ENCODE peak calls at places on chromosome X, in seven cellular contexts. One of them, this sample, is unnamed. For H3K27me3, the result is how much of the 10 kb centered on the place peaks cover.

GRCh38 chrX:2360731-2361130 is 140.0 kb downstream of the DHRSX start:
- DNase-seq in psoas muscle: no peak
- DNase-seq in right lobe of liver: no peak
- DNase-seq in brain microvascular endothelial cell: peak
- DNase-seq in RWPE2: no peak
- DNase-seq in IMR-90: no peak
- DNase-seq in A673: no peak
- DNase-seq in this sample: no peak

GRCh38 chrX:140526138-140526537 is 21.3 kb upstream of the SOX3 start:
- DNase-seq in IMR-90: peak
- DNase-seq in brain microvascular endothelial cell: no peak
- DNase-seq in right lobe of liver: no peak
- DNase-seq in A673: no peak
- DNase-seq in psoas muscle: no peak
- DNase-seq in RWPE2: no peak
- DNase-seq in this sample: no peak

GRCh38 chrX:106862972-106863688 is 40.0 kb downstream of the RIPPLY1 start:
- DNase-seq in IMR-90: peak
- DNase-seq in right lobe of liver: peak
- DNase-seq in A673: peak
- DNase-seq in psoas muscle: no peak
- DNase-seq in brain microvascular endothelial cell: peak
- DNase-seq in RWPE2: no peak
- DNase-seq in this sample: no peak

GRCh38 chrX:132638313-132638712 is 149.5 kb upstream of the MBNL3 start:
- DNase-seq in RWPE2: no peak
- DNase-seq in A673: no peak
- DNase-seq in IMR-90: no peak
- DNase-seq in right lobe of liver: no peak
- DNase-seq in brain microvascular endothelial cell: no peak
- DNase-seq in psoas muscle: no peak
- DNase-seq in this sample: no peak

GRCh38 chrX:102154900-102155805 is 624 bp downstream of the BEX5 start:
- DNase-seq in brain microvascular endothelial cell: no peak
- DNase-seq in right lobe of liver: no peak
- DNase-seq in A673: no peak
- DNase-seq in IMR-90: no peak
- DNase-seq in psoas muscle: no peak
- DNase-seq in RWPE2: no peak
- DNase-seq in this sample: no peak

GRCh38 chrX:136171420-136171819 is 24.1 kb downstream of the FHL1 start:
- DNase-seq in brain microvascular endothelial cell: no peak
- DNase-seq in A673: no peak
- DNase-seq in right lobe of liver: no peak
- DNase-seq in psoas muscle: no peak
- DNase-seq in RWPE2: no peak
- DNase-seq in IMR-90: no peak
- DNase-seq in this sample: no peak

GRCh38 chrX:17242470-17242869 is 132.5 kb upstream of the NHS start:
- DNase-seq in right lobe of liver: no peak
- DNase-seq in psoas muscle: no peak
- DNase-seq in A673: peak
- DNase-seq in IMR-90: peak
- DNase-seq in brain microvascular endothelial cell: peak
- DNase-seq in RWPE2: no peak
- DNase-seq in this sample: peak

GRCh38 chrX:68685722-68686683 is 38.5 kb downstream of the STARD8 start:
- DNase-seq in right lobe of liver: peak
- DNase-seq in brain microvascular endothelial cell: peak
- DNase-seq in A673: peak
- DNase-seq in RWPE2: no peak
- DNase-seq in psoas muscle: peak
- DNase-seq in IMR-90: peak
- DNase-seq in this sample: peak

GRCh38 chrX:153724252-153725038 is at the start of the genes ABCD1 and BCAP31:
- DNase-seq in A673: peak
- DNase-seq in IMR-90: peak
- DNase-seq in RWPE2: peak
- DNase-seq in brain microvascular endothelial cell: peak
- DNase-seq in right lobe of liver: peak
- DNase-seq in psoas muscle: peak
- DNase-seq in this sample: peak

GRCh38 chrX:108699368-108699767 is 37.0 kb downstream of the IRS4 start:
- DNase-seq in right lobe of liver: no peak
- DNase-seq in IMR-90: peak
- DNase-seq in psoas muscle: no peak
- DNase-seq in RWPE2: no peak
- DNase-seq in A673: peak
- DNase-seq in brain microvascular endothelial cell: peak
- DNase-seq in this sample: no peak

GRCh38 chrX:43618376-43619205 is 37.5 kb upstream of the MAOA start:
- DNase-seq in RWPE2: no peak
- DNase-seq in brain microvascular endothelial cell: no peak
- DNase-seq in A673: no peak
- DNase-seq in right lobe of liver: no peak
- DNase-seq in IMR-90: no peak
- DNase-seq in psoas muscle: no peak
- DNase-seq in this sample: no peak
- H3K4me3 ChIP-seq in RWPE2: no peak
- H3K4me3 ChIP-seq in brain microvascular endothelial cell: no peak
- H3K4me3 ChIP-seq in A673: no peak
- H3K4me3 ChIP-seq in right lobe of liver: no peak
- H3K4me3 ChIP-seq in IMR-90: no peak
- H3K4me3 ChIP-seq in psoas muscle: no peak
- H3K4me3 ChIP-seq in this sample: no peak

GRCh38 chrX:100407784-100408642 is 2.1 kb downstream of the PCDH19 start:
- DNase-seq in brain microvascular endothelial cell: no peak
- DNase-seq in psoas muscle: no peak
- DNase-seq in IMR-90: no peak
- DNase-seq in RWPE2: no peak
- DNase-seq in right lobe of liver: no peak
- DNase-seq in A673: no peak
- DNase-seq in this sample: no peak

GRCh38 chrX:100408643-100409315 is 1.3 kb downstream of the PCDH19 start:
- DNase-seq in IMR-90: no peak
- DNase-seq in RWPE2: no peak
- DNase-seq in A673: no peak
- DNase-seq in brain microvascular endothelial cell: no peak
- DNase-seq in psoas muscle: no peak
- DNase-seq in right lobe of liver: no peak
- DNase-seq in this sample: no peak

GRCh38 chrX:100410083-100410590 is at the start of gene PCDH19:
- DNase-seq in brain microvascular endothelial cell: peak
- DNase-seq in psoas muscle: peak
- DNase-seq in right lobe of liver: peak
- DNase-seq in RWPE2: no peak
- DNase-seq in A673: peak
- DNase-seq in IMR-90: peak
- DNase-seq in this sample: no peak

GRCh38 chrX:100410901-100411801 is 1.1 kb upstream of the PCDH19 start:
- DNase-seq in IMR-90: no peak
- DNase-seq in brain microvascular endothelial cell: no peak
- DNase-seq in right lobe of liver: no peak
- DNase-seq in psoas muscle: no peak
- DNase-seq in RWPE2: no peak
- DNase-seq in A673: no peak
- DNase-seq in this sample: no peak

DNA sequence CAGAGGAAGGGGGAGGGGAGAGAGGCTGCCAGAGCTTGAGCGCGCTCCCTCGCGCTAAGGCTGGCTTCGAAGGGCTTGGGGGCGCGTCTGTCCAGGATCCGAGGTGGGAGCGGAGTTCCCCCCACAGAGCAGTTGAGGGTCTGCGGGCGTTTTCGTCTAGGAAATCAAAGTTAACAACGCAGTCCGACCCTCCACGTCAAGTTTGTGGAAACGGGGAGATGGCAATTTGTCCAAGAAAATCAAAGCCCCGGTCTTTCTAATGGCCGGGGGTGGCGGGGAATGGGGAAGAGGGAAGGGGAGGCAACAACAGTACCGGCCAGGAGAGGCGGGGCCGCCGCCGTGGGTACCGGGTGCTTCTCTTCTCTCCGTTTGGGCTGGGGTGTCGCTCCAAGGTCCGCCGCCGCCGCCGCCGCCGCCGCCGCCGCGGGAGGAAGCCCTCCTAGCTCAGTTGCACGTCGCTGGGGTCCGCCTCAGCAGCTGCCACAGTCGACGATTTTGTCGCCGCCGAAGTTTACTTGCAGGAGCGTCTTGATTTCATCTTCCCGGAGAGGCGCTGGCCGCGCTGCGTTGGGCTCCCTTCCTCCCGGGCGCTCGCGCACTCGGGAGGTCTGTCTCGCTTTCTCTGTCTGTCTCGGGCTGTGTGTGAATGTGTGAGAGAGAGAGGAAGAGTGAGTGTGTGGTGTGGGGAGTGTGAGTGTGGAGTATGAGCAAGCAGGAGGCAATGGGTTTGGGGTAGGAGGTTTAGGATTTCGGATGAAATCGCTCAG is 574 bp downstream of the PCDH19 start:
- DNase-seq in psoas muscle: no peak
- DNase-seq in IMR-90: no peak
- DNase-seq in brain microvascular endothelial cell: no peak
- DNase-seq in RWPE2: no peak
- DNase-seq in right lobe of liver: no peak
- DNase-seq in A673: no peak
- DNase-seq in this sample: no peak
- H3K27me3 ChIP-seq in psoas muscle: under half
- H3K27me3 ChIP-seq in IMR-90: under half
- H3K27me3 ChIP-seq in brain microvascular endothelial cell: under half
- H3K27me3 ChIP-seq in RWPE2: under half
- H3K27me3 ChIP-seq in right lobe of liver: under half
- H3K27me3 ChIP-seq in A673: half or more
- H3K27me3 ChIP-seq in this sample: under half

DNA sequence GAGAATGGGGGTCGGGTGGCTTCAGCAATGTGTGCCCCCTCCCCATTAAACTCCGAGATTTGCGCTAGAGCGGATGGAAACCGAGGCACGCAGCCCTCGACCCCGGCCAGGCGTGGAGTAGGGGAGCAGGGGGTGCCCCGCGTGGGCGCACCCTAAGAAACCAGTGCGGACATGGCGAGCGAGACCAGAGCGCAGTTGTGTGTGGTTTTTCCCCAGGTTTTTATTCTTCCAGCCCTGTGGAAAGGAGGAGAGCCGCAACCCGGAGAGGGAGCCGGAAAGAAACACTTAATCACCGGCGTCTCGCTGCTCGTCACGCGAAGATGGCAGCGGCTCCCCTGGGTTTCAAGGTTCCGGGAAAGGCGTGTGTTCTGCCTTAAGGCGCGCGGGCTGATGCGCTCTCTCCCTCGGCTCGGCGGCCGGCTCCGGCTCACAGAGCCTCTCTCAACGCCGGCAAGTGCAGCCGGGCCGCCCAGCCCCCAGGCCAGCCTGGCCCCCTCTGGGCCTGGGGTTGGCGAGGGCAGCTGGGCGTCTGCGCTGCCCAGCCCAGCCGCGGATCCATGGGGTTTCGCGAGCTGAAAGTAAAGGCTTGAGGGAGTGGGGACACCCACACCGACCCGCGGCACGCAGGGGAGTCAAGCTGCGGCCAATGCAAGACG is 73.9 kb upstream of the BCOR start:
- DNase-seq in brain microvascular endothelial cell: no peak
- DNase-seq in psoas muscle: peak
- DNase-seq in right lobe of liver: no peak
- DNase-seq in A673: peak
- DNase-seq in IMR-90: no peak
- DNase-seq in RWPE2: no peak
- DNase-seq in this sample: no peak
- H3K4me3 ChIP-seq in brain microvascular endothelial cell: peak
- H3K4me3 ChIP-seq in psoas muscle: peak
- H3K4me3 ChIP-seq in right lobe of liver: peak
- H3K4me3 ChIP-seq in A673: peak
- H3K4me3 ChIP-seq in IMR-90: peak
- H3K4me3 ChIP-seq in RWPE2: peak
- H3K4me3 ChIP-seq in this sample: peak

GRCh38 chrX:25180242-25180641 is 164.5 kb upstream of the ARX start:
- DNase-seq in brain microvascular endothelial cell: no peak
- DNase-seq in A673: no peak
- DNase-seq in IMR-90: no peak
- DNase-seq in psoas muscle: no peak
- DNase-seq in right lobe of liver: no peak
- DNase-seq in RWPE2: no peak
- DNase-seq in this sample: no peak

GRCh38 chrX:25175171-25175570 is 159.4 kb upstream of the ARX start:
- DNase-seq in psoas muscle: no peak
- DNase-seq in brain microvascular endothelial cell: no peak
- DNase-seq in RWPE2: no peak
- DNase-seq in A673: no peak
- DNase-seq in right lobe of liver: no peak
- DNase-seq in IMR-90: no peak
- DNase-seq in this sample: no peak

GRCh38 chrX:25175743-25176142 is 160.0 kb upstream of the ARX start:
- DNase-seq in right lobe of liver: no peak
- DNase-seq in IMR-90: no peak
- DNase-seq in psoas muscle: no peak
- DNase-seq in brain microvascular endothelial cell: no peak
- DNase-seq in RWPE2: no peak
- DNase-seq in A673: no peak
- DNase-seq in this sample: no peak

GRCh38 chrX:25178555-25178954 is 162.8 kb upstream of the ARX start:
- DNase-seq in brain microvascular endothelial cell: no peak
- DNase-seq in psoas muscle: no peak
- DNase-seq in A673: no peak
- DNase-seq in IMR-90: no peak
- DNase-seq in right lobe of liver: no peak
- DNase-seq in RWPE2: no peak
- DNase-seq in this sample: no peak
- H3K27me3 ChIP-seq in brain microvascular endothelial cell: under half
- H3K27me3 ChIP-seq in psoas muscle: under half
- H3K27me3 ChIP-seq in A673: under half
- H3K27me3 ChIP-seq in IMR-90: under half
- H3K27me3 ChIP-seq in right lobe of liver: under half
- H3K27me3 ChIP-seq in RWPE2: under half
- H3K27me3 ChIP-seq in this sample: under half

GRCh38 chrX:44343412-44343942 is at the start of gene EFHC2:
- DNase-seq in A673: no peak
- DNase-seq in right lobe of liver: peak
- DNase-seq in RWPE2: no peak
- DNase-seq in psoas muscle: peak
- DNase-seq in IMR-90: no peak
- DNase-seq in brain microvascular endothelial cell: peak
- DNase-seq in this sample: no peak
- H3K4me3 ChIP-seq in A673: no peak
- H3K4me3 ChIP-seq in right lobe of liver: peak
- H3K4me3 ChIP-seq in RWPE2: peak
- H3K4me3 ChIP-seq in psoas muscle: peak
- H3K4me3 ChIP-seq in IMR-90: peak
- H3K4me3 ChIP-seq in brain microvascular endothelial cell: peak
- H3K4me3 ChIP-seq in this sample: peak